ENCODE peak calls at places on chromosomes 3 and 15, in seven cellular contexts. B is activated naive CD8-positive, alpha-beta T cell treated with anti-CD3 and anti-CD28 coated beads, Interleukin-2, amount 50 U/mL, for 16 hours; Z is T-helper 2 cell; G is adipocyte; C is mesendoderm; I is NCI-H1105; U is heart right ventricle. X is an unnamed sample.

GRCh38 chr3:169699536-169700050 is 36.1 kb upstream of the MECOM start:
- DNase-seq in B (no peak), I (no peak), G (peak; percentile 77), C (no peak), U (peak; percentile 69), Z (no peak), X (peak; percentile 55)

GRCh38 chr3:191148131-191148530 is 50.9 kb upstream of the OSTN start:
- DNase-seq in G (no peak), C (no peak), U (no peak), B (no peak), Z (no peak), I (no peak), X (no peak)

GRCh38 chr3:195260286-195260905 is 10.6 kb downstream of the XXYLT1 start:
- DNase-seq in G (peak; percentile 16), I (peak; percentile 57), C (peak; percentile 82), Z (no peak), U (peak; percentile 32), B (no peak), X (no peak)

GRCh38 chr3:15892828-15893227 is 95.0 kb upstream of the ANKRD28 start:
- DNase-seq in I (no peak), B (no peak), C (no peak), G (no peak), Z (no peak), U (no peak), X (no peak)

GRCh38 chr15:63501256-63502089 is 2.9 kb upstream of the USP3 start:
- DNase-seq in B (no peak), U (peak; percentile 86), C (peak; percentile 72), G (peak; percentile 94), Z (peak; percentile 50), I (no peak), X (peak; percentile 92)

GRCh38 chr15:40357246-40357645 is 773 bp upstream of the DISP2 start:
- DNase-seq in B (no peak), C (no peak), Z (no peak), I (no peak), U (no peak), G (no peak), X (no peak)

GRCh38 chr3:114669614-114670013 is 375.8 kb downstream of the TIGIT start:
- DNase-seq in I (no peak), C (no peak), U (no peak), Z (no peak), B (no peak), G (peak; percentile 48), X (no peak)

GRCh38 chr3:11713171-11713570 is 69.5 kb upstream of the VGLL4 start:
- DNase-seq in C (no peak), G (no peak), I (no peak), B (no peak), U (no peak), Z (no peak), X (no peak)

X was measured in uterus.